ENCODE peak calls at places on chromosomes 7 and 10, in ten cellular contexts. N, J, I, L, S, M, G, C, K and T are unnamed samples.

GRCh38 chr7:99729501-99730261 is 5.3 kb downstream of the CYP3A7 start:
- DNase-seq in M (no peak), K (no peak), G (no peak), J (no peak), C (no peak), S (no peak), N (no peak), L (no peak), I (no peak), T (no peak)

GRCh38 chr10:99329238-99329890 is at the start of gene CNNM1:
- DNase-seq in K (no peak), I (peak), C (no peak), L (no peak), G (peak), S (peak), M (peak), N (no peak), J (no peak), T (peak)

GRCh38 chr7:132614428-132615076 is 38.3 kb upstream of the PLXNA4 start:
- DNase-seq in I (no peak), N (no peak), G (peak), M (peak), C (no peak), L (peak), K (peak), J (no peak), S (no peak), T (no peak)

GRCh38 chr10:104614245-104614831 is 26.8 kb upstream of the SORCS3 start:
- DNase-seq in C (peak), S (no peak), K (no peak), L (peak), J (peak), M (no peak), G (peak), N (no peak), I (peak), T (no peak)

GRCh38 chr7:6636741-6637543 is at the start of gene ZNF316:
- DNase-seq in L (peak), I (peak), K (peak), N (no peak), C (peak), J (no peak), G (peak), M (peak), S (peak), T (peak)

GRCh38 chr7:119270045-119270464 is 1002.9 kb upstream of the KCND2 start:
- DNase-seq in M (peak), L (peak), I (no peak), K (peak), N (no peak), C (peak), J (peak), S (peak), G (peak), T (peak)

GRCh38 chr10:48554668-48555067 is 50.2 kb downstream of the ARHGAP22 start:
- DNase-seq in J (no peak), I (no peak), N (no peak), M (no peak), L (peak), G (no peak), S (no peak), C (no peak), K (peak), T (no peak)

GRCh38 chr7:1691601-1692499 is 21.8 kb downstream of the ELFN1 start:
- DNase-seq in J (peak), L (no peak), I (no peak), C (no peak), N (no peak), K (peak), M (no peak), S (no peak), G (no peak), T (no peak)

GRCh38 chr7:142873281-142873784 is 12.2 kb downstream of the TRPV6 start:
- DNase-seq in M (no peak), C (no peak), L (peak), N (no peak), J (peak), G (peak), S (no peak), K (no peak), I (no peak), T (no peak)

GRCh38 chr7:93117852-93118530 is at the start of gene SAMD9:
- DNase-seq in C (peak), M (peak), N (no peak), J (peak), K (peak), L (peak), G (no peak), I (no peak), S (peak), T (peak)

GRCh38 chr7:122303971-122304603 is 463 bp downstream of the FEZF1 start:
- DNase-seq in M (no peak), G (peak), L (no peak), K (no peak), C (no peak), I (no peak), N (no peak), J (no peak), S (no peak), T (peak)

GRCh38 chr10:127886371-127887051 is 6.2 kb downstream of the CLRN3 start:
- DNase-seq in I (no peak), C (no peak), N (no peak), K (no peak), S (no peak), G (no peak), L (no peak), M (no peak), J (no peak), T (no peak)

GRCh38 chr7:39431242-39431641 is 135.0 kb upstream of the YAE1 start:
- DNase-seq in G (no peak), J (no peak), K (no peak), N (no peak), M (no peak), I (no peak), L (no peak), S (no peak), C (no peak), T (no peak)

GRCh38 chr7:110090113-110090820 is 1000.7 kb upstream of the LRRN3 start:
- DNase-seq in S (no peak), J (peak), C (no peak), I (no peak), G (no peak), M (no peak), K (peak), N (no peak), L (no peak), T (no peak)

GRCh38 chr7:123024989-123025758 is 29.7 kb upstream of the TAS2R16 start:
- DNase-seq in M (no peak), J (peak), I (no peak), C (no peak), S (no peak), K (peak), G (no peak), L (peak), N (no peak), T (no peak)

GRCh38 chr10:89219512-89220218 is 12.5 kb upstream of the CH25H start:
- DNase-seq in M (no peak), I (no peak), J (no peak), S (no peak), L (no peak), K (no peak), C (no peak), G (no peak), N (no peak), T (no peak)

GRCh38 chr7:45920543-45921380 is at the start of gene IGFBP3:
- DNase-seq in C (no peak), I (no peak), L (peak), M (peak), J (peak), K (peak), S (no peak), G (peak), N (no peak), T (peak)